ENCODE peak calls at places on chromosomes 11 and 22, in nine cellular contexts. W, Y, B, E, K, J, U, A and T are unnamed samples.

GRCh38 chr11:120867531-120867930 is 156.4 kb upstream of the TBCEL start:
- DNase-seq in W (no peak), Y (no peak), B (no peak), E (no peak), K (no peak), J (peak), U (no peak), A (no peak), T (no peak)

GRCh38 chr11:113470233-113470632 is 5.0 kb downstream of the DRD2 start:
- DNase-seq in W (no peak), Y (no peak), B (no peak), E (no peak), K (no peak), J (no peak), U (no peak), A (no peak), T (no peak)

GRCh38 chr11:102575016-102575415 is 44.5 kb upstream of the MMP7 start:
- DNase-seq in W (no peak), Y (no peak), B (no peak), E (no peak), K (no peak), J (no peak), U (no peak), A (no peak), T (no peak)

GRCh38 chr11:73217810-73218105 is 323 bp upstream of the P2RY2 start:
- DNase-seq in W (no peak), Y (no peak), B (no peak), E (no peak), K (no peak), J (no peak), U (no peak), A (no peak), T (no peak)

GRCh38 chr11:68946416-68947090 is 34.2 kb downstream of the MRGPRD start:
- DNase-seq in W (no peak), Y (peak), B (peak), E (no peak), K (no peak), J (peak), U (no peak), A (peak), T (peak)

GRCh38 chr11:57279131-57279530 is 42.1 kb upstream of the APLNR start:
- DNase-seq in W (no peak), Y (peak), B (no peak), E (no peak), K (no peak), J (peak), U (no peak), A (no peak), T (no peak)

GRCh38 chr11:28243057-28243456 is 134.9 kb downstream of the METTL15 start:
- DNase-seq in W (no peak), Y (peak), B (no peak), E (no peak), K (no peak), J (no peak), U (no peak), A (no peak), T (no peak)

GRCh38 chr11:102446606-102447005 is 6.0 kb downstream of the TMEM123 start:
- DNase-seq in W (no peak), Y (peak), B (no peak), E (no peak), K (no peak), J (peak), U (no peak), A (no peak), T (no peak)

GRCh38 chr22:20526628-20527355 is 19.4 kb downstream of the MED15 start:
- DNase-seq in W (no peak), Y (peak), B (no peak), E (no peak), K (no peak), J (peak), U (no peak), A (no peak), T (no peak)

GRCh38 chr22:35212020-35212419 is 45.3 kb upstream of the HMGXB4 start:
- DNase-seq in W (no peak), Y (peak), B (no peak), E (no peak), K (no peak), J (no peak), U (no peak), A (peak), T (no peak)

GRCh38 chr11:55966391-55966790 is 3.4 kb downstream of the OR10AG1 start:
- DNase-seq in W (no peak), Y (no peak), B (no peak), E (no peak), K (no peak), J (no peak), U (no peak), A (no peak), T (no peak)

GRCh38 chr22:17954200-17954859 is 70.0 kb downstream of the MICAL3 start:
- DNase-seq in W (no peak), Y (no peak), B (no peak), E (no peak), K (no peak), J (no peak), U (no peak), A (no peak), T (no peak)

GRCh38 chr22:39240841-39241631 is 3.7 kb downstream of the PDGFB start:
- DNase-seq in W (no peak), Y (peak), B (peak), E (no peak), K (peak), J (peak), U (peak), A (no peak), T (no peak)

GRCh38 chr11:88475991-88476418 is 138.5 kb upstream of the CTSC start:
- DNase-seq in W (no peak), Y (peak), B (no peak), E (no peak), K (no peak), J (peak), U (no peak), A (no peak), T (peak)

GRCh38 chr22:17171016-17171312 is 11.9 kb upstream of the HDHD5 start:
- DNase-seq in W (no peak), Y (no peak), B (no peak), E (no peak), K (no peak), J (no peak), U (no peak), A (no peak), T (no peak)

GRCh38 chr11:8838248-8838647 is 72.7 kb upstream of the AKIP1 start:
- DNase-seq in W (no peak), Y (peak), B (peak), E (no peak), K (no peak), J (no peak), U (no peak), A (peak), T (peak)

GRCh38 chr11:42249401-42249800 is 789.9 kb upstream of the LRRC4C start:
- DNase-seq in W (no peak), Y (peak), B (no peak), E (no peak), K (no peak), J (no peak), U (no peak), A (no peak), T (no peak)

GRCh38 chr11:625636-626319 is 1.0 kb upstream of the CDHR5 start:
- DNase-seq in W (no peak), Y (no peak), B (no peak), E (no peak), K (no peak), J (no peak), U (no peak), A (no peak), T (no peak)

GRCh38 chr11:125382211-125382807 is 113.8 kb downstream of the FEZ1 start:
- DNase-seq in W (no peak), Y (no peak), B (no peak), E (no peak), K (no peak), J (no peak), U (no peak), A (no peak), T (no peak)

GRCh38 chr11:119491753-119492455 is 68.9 kb upstream of the THY1 start:
- DNase-seq in W (no peak), Y (peak), B (no peak), E (no peak), K (no peak), J (peak), U (no peak), A (no peak), T (no peak)